ENCODE peak calls at places on chromosomes 1 and 21, in five cellular contexts. One of them, this sample, is unnamed.

GRCh38 chr1:116415699-116416533 is 42.9 kb downstream of the ATP1A1 start:
- DNase-seq in naive thymus-derived CD4-positive, alpha-beta T cell: no peak
- DNase-seq in mammary epithelial cell: no peak
- DNase-seq in CD8-positive, alpha-beta T cell: no peak
- DNase-seq in stimulated activated CD4-positive, alpha-beta T cell treated with anti-CD3 and anti-CD28 coated beads, Interleukin-4, amount 100 ng/mL, for 1 hour: no peak
- DNase-seq in this sample: no peak

GRCh38 chr1:25707280-25708016 is 90.9 kb downstream of the MAN1C1 start:
- DNase-seq in naive thymus-derived CD4-positive, alpha-beta T cell: no peak
- DNase-seq in mammary epithelial cell: peak
- DNase-seq in stimulated activated CD4-positive, alpha-beta T cell treated with anti-CD3 and anti-CD28 coated beads, Interleukin-4, amount 100 ng/mL, for 1 hour: no peak
- DNase-seq in CD8-positive, alpha-beta T cell: no peak
- DNase-seq in this sample: no peak

GRCh38 chr21:44011774-44012473 is at the start of gene TRAPPC10:
- DNase-seq in stimulated activated CD4-positive, alpha-beta T cell treated with anti-CD3 and anti-CD28 coated beads, Interleukin-4, amount 100 ng/mL, for 1 hour: peak
- DNase-seq in mammary epithelial cell: peak
- DNase-seq in CD8-positive, alpha-beta T cell: peak
- DNase-seq in naive thymus-derived CD4-positive, alpha-beta T cell: peak
- DNase-seq in this sample: peak

GRCh38 chr1:54474500-54475235 is 68.5 kb upstream of the SSBP3 start:
- DNase-seq in mammary epithelial cell: no peak
- DNase-seq in naive thymus-derived CD4-positive, alpha-beta T cell: no peak
- DNase-seq in stimulated activated CD4-positive, alpha-beta T cell treated with anti-CD3 and anti-CD28 coated beads, Interleukin-4, amount 100 ng/mL, for 1 hour: peak
- DNase-seq in CD8-positive, alpha-beta T cell: peak
- DNase-seq in this sample: no peak

GRCh38 chr1:175715791-175716190 is 27.6 kb downstream of the TNR start:
- DNase-seq in naive thymus-derived CD4-positive, alpha-beta T cell: no peak
- DNase-seq in stimulated activated CD4-positive, alpha-beta T cell treated with anti-CD3 and anti-CD28 coated beads, Interleukin-4, amount 100 ng/mL, for 1 hour: no peak
- DNase-seq in mammary epithelial cell: no peak
- DNase-seq in CD8-positive, alpha-beta T cell: no peak
- DNase-seq in this sample: no peak

GRCh38 chr1:186894415-186894814 is 65.7 kb downstream of the PLA2G4A start:
- DNase-seq in stimulated activated CD4-positive, alpha-beta T cell treated with anti-CD3 and anti-CD28 coated beads, Interleukin-4, amount 100 ng/mL, for 1 hour: no peak
- DNase-seq in CD8-positive, alpha-beta T cell: no peak
- DNase-seq in mammary epithelial cell: no peak
- DNase-seq in naive thymus-derived CD4-positive, alpha-beta T cell: no peak
- DNase-seq in this sample: no peak

GRCh38 chr1:178938959-178939317 is 68.1 kb upstream of the ANGPTL1 start:
- DNase-seq in naive thymus-derived CD4-positive, alpha-beta T cell: no peak
- DNase-seq in CD8-positive, alpha-beta T cell: no peak
- DNase-seq in stimulated activated CD4-positive, alpha-beta T cell treated with anti-CD3 and anti-CD28 coated beads, Interleukin-4, amount 100 ng/mL, for 1 hour: no peak
- DNase-seq in mammary epithelial cell: no peak
- DNase-seq in this sample: no peak

GRCh38 chr1:79005945-79006344 is 585 bp downstream of the ADGRL4 start:
- DNase-seq in mammary epithelial cell: no peak
- DNase-seq in naive thymus-derived CD4-positive, alpha-beta T cell: no peak
- DNase-seq in stimulated activated CD4-positive, alpha-beta T cell treated with anti-CD3 and anti-CD28 coated beads, Interleukin-4, amount 100 ng/mL, for 1 hour: no peak
- DNase-seq in CD8-positive, alpha-beta T cell: no peak
- DNase-seq in this sample: no peak

GRCh38 chr1:30087465-30087864 is 635.9 kb downstream of the MATN1 start:
- DNase-seq in stimulated activated CD4-positive, alpha-beta T cell treated with anti-CD3 and anti-CD28 coated beads, Interleukin-4, amount 100 ng/mL, for 1 hour: no peak
- DNase-seq in naive thymus-derived CD4-positive, alpha-beta T cell: no peak
- DNase-seq in CD8-positive, alpha-beta T cell: no peak
- DNase-seq in mammary epithelial cell: no peak
- DNase-seq in this sample: peak

GRCh38 chr1:154788241-154788870 is 81.7 kb downstream of the KCNN3 start:
- DNase-seq in stimulated activated CD4-positive, alpha-beta T cell treated with anti-CD3 and anti-CD28 coated beads, Interleukin-4, amount 100 ng/mL, for 1 hour: no peak
- DNase-seq in mammary epithelial cell: no peak
- DNase-seq in CD8-positive, alpha-beta T cell: no peak
- DNase-seq in naive thymus-derived CD4-positive, alpha-beta T cell: no peak
- DNase-seq in this sample: no peak

GRCh38 chr21:18153063-18153462 is 91.6 kb upstream of the CHODL start:
- DNase-seq in CD8-positive, alpha-beta T cell: no peak
- DNase-seq in naive thymus-derived CD4-positive, alpha-beta T cell: no peak
- DNase-seq in mammary epithelial cell: no peak
- DNase-seq in stimulated activated CD4-positive, alpha-beta T cell treated with anti-CD3 and anti-CD28 coated beads, Interleukin-4, amount 100 ng/mL, for 1 hour: no peak
- DNase-seq in this sample: no peak

GRCh38 chr1:174080819-174081218 is 58.7 kb upstream of the RC3H1 start:
- DNase-seq in stimulated activated CD4-positive, alpha-beta T cell treated with anti-CD3 and anti-CD28 coated beads, Interleukin-4, amount 100 ng/mL, for 1 hour: no peak
- DNase-seq in mammary epithelial cell: no peak
- DNase-seq in naive thymus-derived CD4-positive, alpha-beta T cell: no peak
- DNase-seq in CD8-positive, alpha-beta T cell: no peak
- DNase-seq in this sample: no peak

GRCh38 chr21:42373908-42374455 is 7.6 kb upstream of the TFF1 start:
- DNase-seq in CD8-positive, alpha-beta T cell: no peak
- DNase-seq in stimulated activated CD4-positive, alpha-beta T cell treated with anti-CD3 and anti-CD28 coated beads, Interleukin-4, amount 100 ng/mL, for 1 hour: no peak
- DNase-seq in naive thymus-derived CD4-positive, alpha-beta T cell: no peak
- DNase-seq in mammary epithelial cell: no peak
- DNase-seq in this sample: no peak

GRCh38 chr1:11109361-11109760 is 9.7 kb upstream of the EXOSC10 start:
- DNase-seq in mammary epithelial cell: no peak
- DNase-seq in stimulated activated CD4-positive, alpha-beta T cell treated with anti-CD3 and anti-CD28 coated beads, Interleukin-4, amount 100 ng/mL, for 1 hour: no peak
- DNase-seq in naive thymus-derived CD4-positive, alpha-beta T cell: no peak
- DNase-seq in CD8-positive, alpha-beta T cell: no peak
- DNase-seq in this sample: no peak

GRCh38 chr1:93015590-93015989 is 54.3 kb upstream of the DIPK1A start:
- DNase-seq in stimulated activated CD4-positive, alpha-beta T cell treated with anti-CD3 and anti-CD28 coated beads, Interleukin-4, amount 100 ng/mL, for 1 hour: no peak
- DNase-seq in mammary epithelial cell: peak
- DNase-seq in CD8-positive, alpha-beta T cell: no peak
- DNase-seq in naive thymus-derived CD4-positive, alpha-beta T cell: no peak
- DNase-seq in this sample: no peak

GRCh38 chr1:21414002-21414401 is 25.9 kb upstream of the NBPF3 start:
- DNase-seq in mammary epithelial cell: no peak
- DNase-seq in stimulated activated CD4-positive, alpha-beta T cell treated with anti-CD3 and anti-CD28 coated beads, Interleukin-4, amount 100 ng/mL, for 1 hour: no peak
- DNase-seq in naive thymus-derived CD4-positive, alpha-beta T cell: no peak
- DNase-seq in CD8-positive, alpha-beta T cell: no peak
- DNase-seq in this sample: no peak

GRCh38 chr1:85865183-85865582 is 156.9 kb upstream of the ZNHIT6 start:
- DNase-seq in naive thymus-derived CD4-positive, alpha-beta T cell: no peak
- DNase-seq in mammary epithelial cell: no peak
- DNase-seq in stimulated activated CD4-positive, alpha-beta T cell treated with anti-CD3 and anti-CD28 coated beads, Interleukin-4, amount 100 ng/mL, for 1 hour: no peak
- DNase-seq in CD8-positive, alpha-beta T cell: no peak
- DNase-seq in this sample: no peak

GRCh38 chr21:45155910-45156309 is 81.5 kb downstream of the ADARB1 start:
- DNase-seq in stimulated activated CD4-positive, alpha-beta T cell treated with anti-CD3 and anti-CD28 coated beads, Interleukin-4, amount 100 ng/mL, for 1 hour: no peak
- DNase-seq in mammary epithelial cell: no peak
- DNase-seq in CD8-positive, alpha-beta T cell: no peak
- DNase-seq in naive thymus-derived CD4-positive, alpha-beta T cell: no peak
- DNase-seq in this sample: no peak

GRCh38 chr1:232057217-232057895 is 430.8 kb downstream of the DISC1 start:
- DNase-seq in CD8-positive, alpha-beta T cell: no peak
- DNase-seq in naive thymus-derived CD4-positive, alpha-beta T cell: no peak
- DNase-seq in mammary epithelial cell: no peak
- DNase-seq in stimulated activated CD4-positive, alpha-beta T cell treated with anti-CD3 and anti-CD28 coated beads, Interleukin-4, amount 100 ng/mL, for 1 hour: no peak
- DNase-seq in this sample: no peak

GRCh38 chr21:21096956-21097355 is 98.7 kb downstream of the NCAM2 start:
- DNase-seq in CD8-positive, alpha-beta T cell: no peak
- DNase-seq in naive thymus-derived CD4-positive, alpha-beta T cell: no peak
- DNase-seq in stimulated activated CD4-positive, alpha-beta T cell treated with anti-CD3 and anti-CD28 coated beads, Interleukin-4, amount 100 ng/mL, for 1 hour: no peak
- DNase-seq in mammary epithelial cell: no peak
- DNase-seq in this sample: no peak

GRCh38 chr1:193069748-193070394 is 10.5 kb downstream of the RO60 start:
- DNase-seq in stimulated activated CD4-positive, alpha-beta T cell treated with anti-CD3 and anti-CD28 coated beads, Interleukin-4, amount 100 ng/mL, for 1 hour: no peak
- DNase-seq in naive thymus-derived CD4-positive, alpha-beta T cell: no peak
- DNase-seq in CD8-positive, alpha-beta T cell: no peak
- DNase-seq in mammary epithelial cell: no peak
- DNase-seq in this sample: no peak

GRCh38 chr1:24322636-24323177 is 3.5 kb downstream of the GRHL3 start:
- DNase-seq in mammary epithelial cell: no peak
- DNase-seq in CD8-positive, alpha-beta T cell: no peak
- DNase-seq in naive thymus-derived CD4-positive, alpha-beta T cell: no peak
- DNase-seq in stimulated activated CD4-positive, alpha-beta T cell treated with anti-CD3 and anti-CD28 coated beads, Interleukin-4, amount 100 ng/mL, for 1 hour: no peak
- DNase-seq in this sample: no peak

GRCh38 chr1:15749399-15750291 is 7.3 kb downstream of the TMEM82 start:
- DNase-seq in stimulated activated CD4-positive, alpha-beta T cell treated with anti-CD3 and anti-CD28 coated beads, Interleukin-4, amount 100 ng/mL, for 1 hour: no peak
- DNase-seq in CD8-positive, alpha-beta T cell: no peak
- DNase-seq in mammary epithelial cell: no peak
- DNase-seq in naive thymus-derived CD4-positive, alpha-beta T cell: no peak
- DNase-seq in this sample: no peak

GRCh38 chr1:66770694-66771093 is 18.4 kb downstream of the DYNLT5 start:
- DNase-seq in mammary epithelial cell: no peak
- DNase-seq in naive thymus-derived CD4-positive, alpha-beta T cell: no peak
- DNase-seq in stimulated activated CD4-positive, alpha-beta T cell treated with anti-CD3 and anti-CD28 coated beads, Interleukin-4, amount 100 ng/mL, for 1 hour: no peak
- DNase-seq in CD8-positive, alpha-beta T cell: no peak
- DNase-seq in this sample: no peak

GRCh38 chr21:45281411-45282282 is 6.0 kb downstream of the POFUT2 start:
- DNase-seq in naive thymus-derived CD4-positive, alpha-beta T cell: no peak
- DNase-seq in stimulated activated CD4-positive, alpha-beta T cell treated with anti-CD3 and anti-CD28 coated beads, Interleukin-4, amount 100 ng/mL, for 1 hour: no peak
- DNase-seq in CD8-positive, alpha-beta T cell: peak
- DNase-seq in mammary epithelial cell: no peak
- DNase-seq in this sample: no peak

GRCh38 chr1:74314438-74314837 is 79.3 kb downstream of the TNNI3K start:
- DNase-seq in mammary epithelial cell: no peak
- DNase-seq in stimulated activated CD4-positive, alpha-beta T cell treated with anti-CD3 and anti-CD28 coated beads, Interleukin-4, amount 100 ng/mL, for 1 hour: no peak
- DNase-seq in naive thymus-derived CD4-positive, alpha-beta T cell: no peak
- DNase-seq in CD8-positive, alpha-beta T cell: no peak
- DNase-seq in this sample: no peak

GRCh38 chr1:60911980-60912692 is 170.2 kb upstream of the NFIA start:
- DNase-seq in mammary epithelial cell: no peak
- DNase-seq in stimulated activated CD4-positive, alpha-beta T cell treated with anti-CD3 and anti-CD28 coated beads, Interleukin-4, amount 100 ng/mL, for 1 hour: no peak
- DNase-seq in CD8-positive, alpha-beta T cell: no peak
- DNase-seq in naive thymus-derived CD4-positive, alpha-beta T cell: no peak
- DNase-seq in this sample: peak